ENCODE peak calls at places on chromosomes 13 and 19, in ten cellular contexts. L is H1, E is thoracic aorta, Y is IMR-90, O is epithelial cell of esophagus, P is gastrocnemius medialis, J is BJ, A is AG09309, U is retinal pigment epithelial cell, K is mucosa of descending colon. Z is an unnamed sample.

GRCh38 chr13:40480915-40481525 is 185.4 kb downstream of the FOXO1 start:
- DNase-seq in L (no peak), E (no peak), Y (no peak), O (no peak), P (no peak), J (no peak), A (no peak), U (no peak), K (no peak), Z (no peak)

GRCh38 chr19:57165846-57166245 is 1.4 kb downstream of the DUXA start:
- DNase-seq in L (no peak), E (no peak), Y (no peak), O (peak), P (no peak), J (no peak), A (no peak), U (no peak), K (no peak), Z (no peak)

GRCh38 chr19:48043675-48044258 is at the start of gene CABP5:
- DNase-seq in L (no peak), E (no peak), Y (no peak), O (no peak), P (no peak), J (no peak), A (no peak), U (no peak), K (no peak), Z (no peak)

GRCh38 chr19:44694184-44694579 is 4.8 kb upstream of the CEACAM16 start:
- DNase-seq in L (no peak), E (no peak), Y (no peak), O (no peak), P (no peak), J (no peak), A (no peak), U (no peak), K (no peak), Z (no peak)

GRCh38 chr13:80952158-80952557 is 611.2 kb upstream of the SPRY2 start:
- DNase-seq in L (no peak), E (no peak), Y (no peak), O (no peak), P (no peak), J (no peak), A (no peak), U (no peak), K (no peak), Z (no peak)

GRCh38 chr19:23283925-23284324 is 33.7 kb upstream of the ZNF724 start:
- DNase-seq in L (peak), E (no peak), Y (peak), O (peak), P (no peak), J (no peak), A (no peak), U (peak), K (no peak), Z (no peak)

GRCh38 chr13:46178821-46179220 is 3.2 kb downstream of the LCP1 start:
- DNase-seq in L (no peak), E (no peak), Y (no peak), O (no peak), P (no peak), J (no peak), A (no peak), U (no peak), K (no peak), Z (no peak)

GRCh38 chr13:101434486-101434885 is 18.0 kb upstream of the ITGBL1 start:
- DNase-seq in L (no peak), E (no peak), Y (no peak), O (no peak), P (no peak), J (no peak), A (no peak), U (no peak), K (no peak), Z (no peak)

GRCh38 chr19:12838893-12839656 is 760 bp downstream of the MAST1 start:
- DNase-seq in L (no peak), E (no peak), Y (no peak), O (no peak), P (no peak), J (no peak), A (no peak), U (no peak), K (peak), Z (no peak)

DNA sequence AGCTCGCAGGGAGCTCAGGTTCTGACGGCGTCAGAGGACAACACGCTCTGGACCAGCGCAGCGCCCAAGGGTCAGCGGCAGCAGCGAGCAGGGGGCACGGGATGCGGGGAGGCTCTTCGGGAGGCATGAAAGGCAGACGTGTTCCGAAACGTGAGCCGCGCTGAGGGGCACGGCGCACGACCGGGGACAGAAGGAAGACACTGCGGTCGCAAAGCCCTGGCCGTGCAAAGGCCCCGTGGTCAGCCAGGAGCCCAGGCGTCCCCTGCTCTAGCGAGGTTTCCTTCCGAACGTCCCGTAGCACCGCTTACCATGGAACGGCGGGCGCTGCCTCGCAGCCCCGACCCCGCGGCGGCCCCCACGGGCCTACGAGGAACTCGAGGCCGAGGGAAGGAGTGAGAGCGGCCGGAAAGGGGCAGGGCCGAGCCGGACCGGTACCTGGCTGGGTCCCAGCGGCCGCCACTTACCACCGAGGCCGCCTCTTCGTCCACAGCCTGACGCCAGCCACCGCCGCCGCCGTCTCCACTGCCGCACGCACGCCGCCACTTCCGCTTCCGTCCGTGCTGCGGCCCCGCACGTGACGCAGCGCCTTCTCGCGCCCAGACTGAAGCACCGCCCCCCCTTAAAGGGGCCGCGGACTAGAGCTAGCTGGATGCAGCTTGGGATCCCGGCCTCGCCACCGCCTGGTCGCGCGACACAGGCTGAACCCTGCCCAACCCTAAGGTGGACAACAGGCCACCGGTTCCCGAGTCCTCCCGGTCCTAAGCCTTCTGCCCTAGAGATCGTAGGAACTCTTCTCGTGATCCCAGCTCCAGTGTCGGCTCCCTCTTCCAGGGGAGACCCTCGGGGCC is 9.4 kb downstream of the ABHD17A start:
- DNase-seq in L (peak), E (peak), Y (peak), O (peak), P (peak), J (no peak), A (no peak), U (peak), K (peak), Z (no peak)
- TF ChIP-seq CTCF in L (no peak), E (no peak), Y (no peak), O (no peak), P (no peak), J (no peak), A (no peak), U (no peak), K (no peak), Z (no peak)

DNA sequence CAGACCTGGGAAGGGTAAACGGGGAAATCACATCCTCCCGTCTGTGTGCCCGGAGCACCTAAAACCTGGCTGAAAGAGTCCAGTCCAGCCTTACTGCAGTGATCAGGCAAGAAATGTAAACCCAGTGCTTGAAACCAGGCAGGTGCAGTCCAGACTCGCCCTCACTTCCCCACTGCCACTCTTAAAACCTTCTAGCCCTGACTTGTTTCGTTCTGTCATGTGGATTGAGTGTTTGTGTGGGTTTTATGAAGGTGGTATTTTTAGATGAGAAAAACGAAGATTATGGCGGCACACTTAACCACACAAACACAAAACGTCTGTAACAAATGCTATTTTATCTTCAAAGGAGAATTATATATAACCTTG is 836 bp upstream of the CKAP2 start:
- DNase-seq in L (no peak), E (no peak), Y (peak), O (peak), P (no peak), J (no peak), A (no peak), U (no peak), K (no peak), Z (peak)
- H3K4me3 ChIP-seq in L (peak), E (peak), Y (peak), O (peak), P (peak), J (peak), A (peak), U (peak), K (peak), Z (peak)

GRCh38 chr13:23391752-23392151 is 41.8 kb downstream of the SACS start:
- DNase-seq in L (no peak), E (no peak), Y (peak), O (no peak), P (no peak), J (no peak), A (peak), U (no peak), K (no peak), Z (no peak)

GRCh38 chr13:23392925-23393645 is 40.4 kb downstream of the SACS start:
- DNase-seq in L (no peak), E (no peak), Y (no peak), O (no peak), P (no peak), J (no peak), A (no peak), U (no peak), K (no peak), Z (no peak)

GRCh38 chr13:23386533-23386932 is 47.0 kb downstream of the SACS start:
- DNase-seq in L (no peak), E (no peak), Y (no peak), O (no peak), P (no peak), J (no peak), A (no peak), U (no peak), K (no peak), Z (no peak)

DNA sequence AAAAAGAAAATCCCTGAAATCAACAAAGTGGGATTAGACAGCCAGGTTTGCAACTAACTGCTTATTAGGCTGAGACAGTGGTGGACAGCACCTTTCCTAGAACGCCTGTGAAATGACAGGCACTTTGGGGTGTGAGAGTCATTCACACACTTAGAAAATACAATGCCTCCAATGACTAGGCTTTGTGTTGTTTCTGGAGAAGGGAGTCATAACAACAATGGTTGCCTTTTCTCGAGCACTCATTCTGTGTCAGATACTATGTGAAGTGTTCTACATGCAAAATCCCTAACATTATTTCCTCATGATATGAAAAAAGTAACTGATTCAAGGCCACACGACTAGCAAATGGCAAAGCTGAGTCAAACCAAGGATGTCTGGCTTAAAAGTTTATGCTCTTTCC is 41.2 kb downstream of the SACS start:
- DNase-seq in L (no peak), E (no peak), Y (no peak), O (no peak), P (no peak), J (no peak), A (no peak), U (no peak), K (no peak), Z (no peak)
- TF ChIP-seq CTCF in L (no peak), E (no peak), Y (no peak), O (no peak), P (no peak), J (no peak), A (no peak), U (no peak), K (no peak), Z (no peak)

GRCh38 chr13:95255072-95255732 is 46.0 kb downstream of the ABCC4 start:
- DNase-seq in L (no peak), E (no peak), Y (no peak), O (no peak), P (no peak), J (no peak), A (no peak), U (no peak), K (no peak), Z (no peak)

GRCh38 chr13:95254341-95254740 is 46.9 kb downstream of the ABCC4 start:
- DNase-seq in L (no peak), E (no peak), Y (peak), O (peak), P (no peak), J (no peak), A (no peak), U (no peak), K (no peak), Z (no peak)

GRCh38 chr13:95258619-95259194 is 42.5 kb downstream of the ABCC4 start:
- DNase-seq in L (no peak), E (no peak), Y (no peak), O (no peak), P (no peak), J (no peak), A (no peak), U (no peak), K (no peak), Z (no peak)

GRCh38 chr13:95258098-95258497 is 43.2 kb downstream of the ABCC4 start:
- DNase-seq in L (no peak), E (no peak), Y (no peak), O (no peak), P (no peak), J (no peak), A (no peak), U (no peak), K (no peak), Z (no peak)

GRCh38 chr13:95256086-95256485 is 45.2 kb downstream of the ABCC4 start:
- DNase-seq in L (no peak), E (no peak), Y (peak), O (peak), P (peak), J (peak), A (peak), U (peak), K (no peak), Z (no peak)
- H3K4me3 ChIP-seq in L (no peak), E (no peak), Y (no peak), O (no peak), P (no peak), J (no peak), A (no peak), U (no peak), K (no peak), Z (no peak)

Z was measured in GM12864.